ENCODE peak calls at places on chromosome 11, in five cellular contexts. F is CD4-positive, alpha-beta memory T cell; Y is Peyer's patch; B is HCT116; X is pancreas. L is an unnamed sample.

GRCh38 chr11:35214792-35215193 is 75.8 kb downstream of the CD44 start:
- DNase-seq in F (no peak), B (peak; percentile 74), Y (no peak), X (no peak), L (peak; percentile 98)

GRCh38 chr11:99584822-99585221 is 564.1 kb downstream of the CNTN5 start:
- DNase-seq in Y (no peak), X (no peak), F (no peak), B (no peak), L (no peak)

GRCh38 chr11:14270690-14271542 is 88.1 kb downstream of the RRAS2 start:
- DNase-seq in F (peak; percentile 33), Y (no peak), X (no peak), B (no peak), L (no peak)

GRCh38 chr11:128195756-128196155 is 391.6 kb downstream of the ETS1 start:
- DNase-seq in B (no peak), F (no peak), Y (no peak), X (no peak), L (no peak)

GRCh38 chr11:104338186-104338585 is 174.2 kb upstream of the PDGFD start:
- DNase-seq in B (no peak), F (no peak), Y (no peak), X (no peak), L (no peak)

GRCh38 chr11:102036757-102037156 is 10.5 kb upstream of the CFAP300 start:
- DNase-seq in F (no peak), X (no peak), Y (no peak), B (no peak), L (no peak)

GRCh38 chr11:10506013-10506370 is 35.0 kb downstream of the RNF141 start:
- DNase-seq in Y (no peak), X (no peak), F (no peak), B (no peak), L (no peak)

GRCh38 chr11:72430743-72431570 is 3.4 kb downstream of the CLPB start:
- DNase-seq in Y (peak; percentile 63), B (no peak), X (no peak), F (peak; percentile 45), L (peak; percentile 33)

GRCh38 chr11:88050247-88050646 is 125.0 kb downstream of the RAB38 start:
- DNase-seq in X (no peak), F (no peak), B (no peak), Y (no peak), L (no peak)

GRCh38 chr11:117638913-117639543 is 158.0 kb downstream of the DSCAML1 start:
- DNase-seq in B (no peak), X (no peak), Y (no peak), F (no peak), L (no peak)

GRCh38 chr11:10130872-10131271 is 163.1 kb downstream of the SBF2 start:
- DNase-seq in Y (no peak), B (no peak), F (no peak), X (no peak), L (no peak)

GRCh38 chr11:105696000-105696399 is 86.1 kb downstream of the GRIA4 start:
- DNase-seq in X (no peak), F (no peak), Y (no peak), B (no peak), L (no peak)

GRCh38 chr11:63767415-63768231 is 952 bp downstream of the ZFTA start:
- DNase-seq in B (peak; percentile 38), Y (peak; percentile 73), F (peak; percentile 31), X (peak; percentile 45), L (peak; percentile 53)

GRCh38 chr11:47691979-47692378 is 23.2 kb downstream of the AGBL2 start:
- DNase-seq in X (no peak), B (no peak), Y (peak; percentile 8), F (no peak), L (no peak)

GRCh38 chr11:115145316-115145715 is 358.9 kb downstream of the CADM1 start:
- DNase-seq in Y (no peak), X (no peak), F (no peak), B (no peak), L (no peak)

GRCh38 chr11:23570828-23571227 is 710.6 kb upstream of the CCDC179 start:
- DNase-seq in B (no peak), Y (no peak), X (no peak), F (no peak), L (peak; percentile 44)

GRCh38 chr11:133947298-133947905 is 9.4 kb downstream of the IGSF9B start:
- DNase-seq in B (no peak), F (peak; percentile 81), Y (no peak), X (no peak), L (peak; percentile 29)

GRCh38 chr11:106173291-106173690 is 95.8 kb downstream of the AASDHPPT start:
- DNase-seq in X (no peak), F (no peak), B (no peak), Y (no peak), L (no peak)

GRCh38 chr11:113059548-113059947 is 98.3 kb downstream of the NCAM1 start:
- DNase-seq in Y (no peak), X (no peak), B (no peak), F (no peak), L (no peak)

GRCh38 chr11:34614334-34615113 is 6.4 kb upstream of the EHF start:
- DNase-seq in X (no peak), B (no peak), Y (no peak), F (no peak), L (no peak)

GRCh38 chr11:96741068-96741467 is 351.3 kb downstream of the JRKL start:
- DNase-seq in Y (no peak), B (no peak), F (no peak), X (no peak), L (no peak)

GRCh38 chr11:131712897-131713296 is 342.5 kb downstream of the NTM start:
- DNase-seq in F (no peak), B (no peak), X (no peak), Y (no peak), L (no peak)

GRCh38 chr11:88414385-88414861 is 76.9 kb upstream of the CTSC start:
- DNase-seq in Y (no peak), X (no peak), F (peak; percentile 48), B (no peak), L (peak; percentile 83)

GRCh38 chr11:72718101-72718501 is 34.1 kb downstream of the ARAP1 start:
- DNase-seq in Y (no peak), X (no peak), B (no peak), F (no peak), L (no peak)

GRCh38 chr11:14980854-14981253 is 8.7 kb upstream of the CALCA start:
- DNase-seq in F (no peak), X (no peak), Y (no peak), B (no peak), L (peak; percentile 34)

GRCh38 chr11:74318241-74318932 is 6.9 kb upstream of the P4HA3 start:
- DNase-seq in F (no peak), X (no peak), B (no peak), Y (no peak), L (peak; percentile 64)

GRCh38 chr11:75527130-75527529 is 1.4 kb upstream of the GDPD5 start:
- DNase-seq in X (no peak), B (no peak), F (no peak), Y (no peak), L (no peak)
- H3K27ac ChIP-seq in X (no peak overlapping the region), B (no peak overlapping the region), F (no peak overlapping the region), Y (no peak overlapping the region), L (no peak overlapping the region)

GRCh38 chr11:111378185-111378772 is 796 bp downstream of the POU2AF1 start:
- DNase-seq in F (no peak), Y (no peak), X (no peak), B (no peak), L (no peak)
- H3K4me3 ChIP-seq in F (no peak overlapping the region), Y (peak overlapping the region; percentile 38), X (no peak overlapping the region), B (no peak overlapping the region), L (no peak overlapping the region)

DNA sequence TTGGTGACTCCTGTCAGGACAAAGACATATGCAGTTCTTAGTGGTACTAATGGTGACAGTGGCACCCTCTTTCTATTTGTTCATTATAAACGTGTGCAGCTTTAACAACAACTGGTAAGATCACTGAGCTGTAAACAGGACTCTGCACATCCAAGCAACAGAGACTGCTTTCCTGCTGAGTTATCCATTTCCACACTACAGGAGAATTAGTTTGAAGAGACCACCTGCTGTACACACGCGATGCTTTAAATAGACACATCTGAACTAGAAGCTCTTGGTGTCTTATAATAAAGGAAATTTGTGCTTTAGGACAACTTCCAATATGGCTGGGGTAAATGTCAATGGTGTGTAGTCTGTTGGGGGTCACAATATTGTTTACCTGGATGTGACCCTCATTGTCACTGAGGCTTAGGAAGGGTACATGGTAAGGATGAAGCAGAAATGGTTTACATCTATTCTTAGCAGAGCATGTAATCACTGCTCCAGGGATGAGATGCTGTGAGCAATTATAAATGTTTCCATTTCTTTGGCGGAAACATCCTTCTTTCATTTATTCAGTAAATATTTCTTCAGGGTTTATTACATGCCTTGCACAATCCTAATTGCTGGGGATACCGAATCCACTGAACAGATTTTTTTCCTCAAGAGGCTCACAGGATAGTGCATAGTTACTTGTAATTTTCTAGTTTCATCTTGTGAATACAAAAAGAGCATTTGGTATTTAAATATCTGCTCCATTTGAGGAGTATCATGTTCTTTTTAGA is 354.0 kb upstream of the CCDC90B start:
- DNase-seq in Y (no peak), F (no peak), X (no peak), B (no peak), L (no peak)
- H3K27ac ChIP-seq in Y (no peak overlapping the region), F (no peak overlapping the region), X (no peak overlapping the region), B (no peak overlapping the region), L (no peak overlapping the region)

GRCh38 chr11:2908130-2908529 is 21.1 kb downstream of the PHLDA2 start:
- DNase-seq in F (no peak), X (no peak), Y (no peak), B (no peak), L (no peak)

GRCh38 chr11:2910401-2910955 is 18.7 kb downstream of the PHLDA2 start:
- DNase-seq in B (no peak), F (no peak), Y (no peak), X (no peak), L (no peak)

GRCh38 chr11:2911088-2912037 is 17.9 kb downstream of the PHLDA2 start:
- DNase-seq in X (no peak), B (no peak), Y (peak; percentile 64), F (no peak), L (no peak)

GRCh38 chr11:2912038-2912410 is 17.2 kb downstream of the PHLDA2 start:
- DNase-seq in B (no peak), Y (no peak), F (no peak), X (peak; percentile 52), L (no peak)

GRCh38 chr11:2909145-2909914 is 19.9 kb downstream of the PHLDA2 start:
- DNase-seq in F (no peak), B (no peak), Y (no peak), X (no peak), L (no peak)
- H3K4me3 ChIP-seq in F (no peak overlapping the region), B (no peak overlapping the region), Y (no peak overlapping the region), X (no peak overlapping the region), L (no peak overlapping the region)

DNA sequence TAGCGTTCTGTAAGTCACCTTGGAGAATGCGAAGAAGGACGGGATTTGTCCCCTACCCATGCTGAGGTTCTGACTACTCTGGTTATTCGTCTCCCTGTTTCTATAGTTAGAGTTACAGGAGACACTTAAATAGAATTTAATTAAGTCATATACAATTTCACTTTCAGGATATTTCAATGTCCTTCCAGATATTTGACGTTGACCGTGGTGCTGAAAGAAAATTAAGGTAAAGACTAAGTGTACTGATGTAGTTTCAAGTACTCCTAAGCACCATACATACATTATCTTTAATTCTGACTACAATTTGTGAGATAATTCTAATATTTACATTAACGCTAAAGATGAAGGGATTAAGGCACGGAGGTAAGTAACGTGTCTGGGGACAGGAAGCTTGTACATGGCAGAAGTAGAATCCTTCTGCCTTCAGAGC is 445 bp upstream of the SLC36A4 start:
- DNase-seq in F (no peak), Y (no peak), X (no peak), B (no peak), L (peak; percentile 7)
- H3K27ac ChIP-seq in F (peak overlapping the region; percentile 92), Y (peak overlapping the region; percentile 90), X (peak overlapping the region; percentile 97), B (no peak overlapping the region), L (no peak overlapping the region)

GRCh38 chr11:1753426-1754305 is 3.3 kb upstream of the IFITM10 start:
- DNase-seq in Y (no peak), X (no peak), B (no peak), F (no peak), L (no peak)
- H3K4me3 ChIP-seq in Y (no peak overlapping the region), X (no peak overlapping the region), B (no peak overlapping the region), F (no peak overlapping the region), L (no peak overlapping the region)

L was measured in brain microvascular endothelial cell.